ENCODE peak calls at places on chromosome 15, in seven cellular contexts. I is heart right ventricle, K is PC-3, B is A549, W is fibroblast of lung, X is hepatocyte, N is SJSA1. G is an unnamed sample. For H3K4me1, the result is how much of the 10 kb centered on the place peaks cover.

GRCh38 chr15:58115692-58116091 is 22.5 kb upstream of the AQP9 start:
- DNase-seq in I (no peak), K (peak), B (peak), W (no peak), X (peak), N (no peak), G (peak)

GRCh38 chr15:28989239-28989830 is 103.6 kb downstream of the APBA2 start:
- DNase-seq in I (no peak), K (peak), B (peak), W (no peak), X (no peak), N (peak), G (no peak)

GRCh38 chr15:90529008-90529368 is 735 bp upstream of the CRTC3 start:
- DNase-seq in I (no peak), K (no peak), B (no peak), W (no peak), X (no peak), N (no peak), G (no peak)

GRCh38 chr15:57506422-57506821 is 85.3 kb upstream of the MYZAP start:
- DNase-seq in I (no peak), K (no peak), B (peak), W (no peak), X (peak), N (peak), G (no peak)

GRCh38 chr15:59456114-59456513 is 18.1 kb downstream of the FAM81A start:
- DNase-seq in I (no peak), K (peak), B (no peak), W (no peak), X (peak), N (no peak), G (peak)

GRCh38 chr15:40338921-40339620 is 1.7 kb downstream of the CCDC9B start:
- DNase-seq in I (peak), K (peak), B (peak), W (peak), X (no peak), N (peak), G (peak)

GRCh38 chr15:41940441-41940857 is 31.9 kb downstream of the EHD4 start:
- DNase-seq in I (no peak), K (peak), B (peak), W (peak), X (no peak), N (peak), G (peak)

GRCh38 chr15:66859688-66860253 is 157.7 kb downstream of the SMAD6 start:
- DNase-seq in I (no peak), K (no peak), B (no peak), W (no peak), X (no peak), N (no peak), G (no peak)

GRCh38 chr15:101181349-101181748 is 70.5 kb downstream of the CHSY1 start:
- DNase-seq in I (no peak), K (no peak), B (no peak), W (no peak), X (no peak), N (no peak), G (no peak)

GRCh38 chr15:96735621-96736020 is 405.1 kb downstream of the NR2F2 start:
- DNase-seq in I (no peak), K (no peak), B (no peak), W (no peak), X (no peak), N (no peak), G (no peak)

GRCh38 chr15:79171320-79172031 is 80.9 kb upstream of the RASGRF1 start:
- DNase-seq in I (no peak), K (no peak), B (no peak), W (no peak), X (no peak), N (no peak), G (no peak)

GRCh38 chr15:46409879-46410278 is 775.0 kb downstream of the SQOR start:
- DNase-seq in I (no peak), K (no peak), B (no peak), W (no peak), X (no peak), N (no peak), G (no peak)

GRCh38 chr15:67043939-67044771 is 21.2 kb upstream of the SMAD3 start:
- DNase-seq in I (no peak), K (peak), B (peak), W (peak), X (no peak), N (peak), G (peak)

GRCh38 chr15:50753463-50753862 is 12.0 kb downstream of the SPPL2A start:
- DNase-seq in I (no peak), K (no peak), B (no peak), W (peak), X (no peak), N (no peak), G (no peak)

GRCh38 chr15:34239151-34239761 is 14.4 kb downstream of the EMC4 start:
- DNase-seq in I (no peak), K (peak), B (peak), W (peak), X (no peak), N (peak), G (peak)

GRCh38 chr15:33094336-33094735 is 100.2 kb downstream of the FMN1 start:
- DNase-seq in I (no peak), K (no peak), B (no peak), W (peak), X (no peak), N (peak), G (no peak)

GRCh38 chr15:69854521-69855171 is 243.1 kb downstream of the TLE3 start:
- DNase-seq in I (no peak), K (peak), B (peak), W (peak), X (peak), N (peak), G (no peak)

GRCh38 chr15:58307313-58307961 is 124.4 kb upstream of the LIPC start:
- DNase-seq in I (no peak), K (no peak), B (no peak), W (peak), X (no peak), N (peak), G (peak)

GRCh38 chr15:70474682-70475438 is 288.5 kb downstream of the UACA start:
- DNase-seq in I (peak), K (peak), B (peak), W (peak), X (no peak), N (peak), G (peak)

GRCh38 chr15:57751177-57751800 is 44.8 kb downstream of the POLR2M start:
- DNase-seq in I (no peak), K (peak), B (peak), W (peak), X (peak), N (no peak), G (peak)

GRCh38 chr15:94910166-94910565 is 678.8 kb downstream of the MCTP2 start:
- DNase-seq in I (no peak), K (no peak), B (no peak), W (peak), X (no peak), N (no peak), G (peak)

GRCh38 chr15:38486946-38487345 is 33.0 kb downstream of the FAM98B start:
- DNase-seq in I (no peak), K (no peak), B (no peak), W (peak), X (no peak), N (peak), G (no peak)

GRCh38 chr15:65870889-65871533 is 1.7 kb downstream of the RAB11A start:
- DNase-seq in I (no peak), K (peak), B (peak), W (peak), X (peak), N (peak), G (peak)

GRCh38 chr15:43939070-43939469 is 112.3 kb downstream of the WDR76 start:
- DNase-seq in I (no peak), K (peak), B (peak), W (no peak), X (no peak), N (peak), G (no peak)

GRCh38 chr15:65421360-65422215 is 1.2 kb downstream of the IGDCC4 start:
- DNase-seq in I (peak), K (peak), B (no peak), W (peak), X (peak), N (peak), G (no peak)

GRCh38 chr15:89749951-89750559 is 994 bp downstream of the MESP1 start:
- DNase-seq in I (no peak), K (peak), B (no peak), W (no peak), X (no peak), N (no peak), G (no peak)

GRCh38 chr15:47788685-47789084 is 71.4 kb downstream of the SEMA6D start:
- DNase-seq in I (no peak), K (no peak), B (no peak), W (no peak), X (peak), N (peak), G (no peak)

GRCh38 chr15:86300371-86301106 is 220.9 kb downstream of the AGBL1 start:
- DNase-seq in I (no peak), K (peak), B (no peak), W (peak), X (no peak), N (no peak), G (no peak)

GRCh38 chr15:57571725-57572124 is 20.0 kb upstream of the MYZAP start:
- DNase-seq in I (no peak), K (no peak), B (no peak), W (no peak), X (no peak), N (no peak), G (no peak)

GRCh38 chr15:74505837-74506514 is 35.0 kb upstream of the ARID3B start:
- DNase-seq in I (no peak), K (peak), B (no peak), W (peak), X (no peak), N (no peak), G (no peak)

GRCh38 chr15:56369234-56369633 is 4.0 kb downstream of the TEX9 start:
- DNase-seq in I (no peak), K (no peak), B (no peak), W (no peak), X (no peak), N (no peak), G (no peak)

GRCh38 chr15:56640549-56640948 is 92.8 kb downstream of the ZNF280D start:
- DNase-seq in I (no peak), K (no peak), B (no peak), W (no peak), X (no peak), N (no peak), G (no peak)

GRCh38 chr15:57190208-57190607 is 186.1 kb upstream of the CGNL1 start:
- DNase-seq in I (no peak), K (no peak), B (no peak), W (no peak), X (no peak), N (no peak), G (no peak)

GRCh38 chr15:33021806-33022389 is 172.6 kb downstream of the FMN1 start:
- DNase-seq in I (peak), K (peak), B (peak), W (peak), X (peak), N (peak), G (peak)

DNA sequence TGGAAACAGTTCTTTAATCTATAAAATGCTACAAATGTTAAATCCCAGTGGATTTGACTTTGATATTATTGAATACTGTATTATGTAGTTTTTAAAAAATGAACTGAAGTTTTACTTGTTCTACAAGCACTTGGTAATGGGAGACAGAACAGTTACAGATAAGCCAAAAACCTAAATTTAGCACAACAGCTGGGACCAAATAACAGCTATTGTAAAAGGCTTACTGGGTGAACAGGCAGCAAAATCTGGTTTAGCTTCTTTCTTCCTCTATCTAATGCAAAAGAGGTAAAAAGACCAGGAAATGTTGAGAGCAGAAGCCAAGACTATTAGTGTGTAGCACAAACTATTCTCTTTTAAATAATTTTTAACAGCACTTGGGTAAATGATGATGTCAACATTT is 1.6 kb upstream of the ATOSA start:
- DNase-seq in I (no peak), K (no peak), B (no peak), W (no peak), X (no peak), N (no peak), G (no peak)
- H3K4me1 ChIP-seq in I (under half), K (under half), B (under half), W (under half), X (under half), N (under half), G (under half)

DNA sequence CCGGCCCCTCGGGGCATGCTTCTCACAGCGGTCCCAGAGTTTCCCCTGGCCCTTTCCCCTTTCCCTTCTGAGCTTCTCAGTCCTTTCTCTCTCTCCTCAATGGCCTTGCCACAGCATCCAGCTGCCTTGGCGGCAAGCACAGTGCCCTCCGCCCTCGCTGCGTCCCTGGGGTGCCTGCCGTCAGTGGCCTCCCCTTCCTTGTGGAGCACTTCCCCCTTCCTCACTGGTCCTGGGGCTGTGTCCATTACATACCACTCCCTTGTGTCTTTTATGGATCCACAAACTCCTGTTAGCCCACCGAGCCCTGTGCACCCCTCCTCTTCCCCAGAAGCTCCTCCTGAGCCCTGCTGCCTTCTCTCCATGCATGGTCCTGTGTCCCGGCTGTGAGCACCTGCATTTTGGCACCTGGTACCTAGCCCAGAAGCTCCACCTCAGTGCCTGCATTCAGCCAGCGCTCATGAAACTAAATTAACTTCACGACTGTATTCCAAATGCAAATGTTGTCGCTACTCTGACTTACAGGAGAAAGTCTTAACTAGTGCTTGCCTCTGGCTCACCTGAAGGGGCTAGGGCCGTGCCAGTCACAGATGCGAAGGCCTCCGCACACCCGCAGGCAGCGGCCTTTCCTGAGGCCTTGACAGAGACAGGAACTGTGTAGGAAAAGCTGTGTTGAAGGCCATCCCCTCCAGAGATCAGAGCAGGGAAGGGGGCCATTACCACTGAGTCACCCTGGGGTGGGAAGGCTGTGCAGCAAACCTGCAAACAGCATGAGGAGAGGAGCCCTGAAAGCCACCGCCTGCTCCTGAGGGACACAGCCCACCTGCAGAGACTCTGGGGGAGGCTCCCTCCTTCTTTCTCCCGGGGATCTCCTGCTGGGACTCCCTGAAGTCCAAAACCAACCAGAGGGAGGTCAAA is 19.1 kb upstream of the KLF13 start:
- DNase-seq in I (no peak), K (no peak), B (no peak), W (no peak), X (no peak), N (no peak), G (no peak)
- H3K4me1 ChIP-seq in I (under half), K (under half), B (under half), W (under half), X (under half), N (under half), G (under half)

GRCh38 chr15:52136471-52136993 is 24.0 kb upstream of the BCL2L10 start:
- DNase-seq in I (no peak), K (no peak), B (no peak), W (no peak), X (no peak), N (no peak), G (no peak)

GRCh38 chr15:52137432-52138357 is 25.1 kb upstream of the BCL2L10 start:
- DNase-seq in I (no peak), K (no peak), B (no peak), W (no peak), X (no peak), N (no peak), G (no peak)

GRCh38 chr15:52143862-52144261 is 31.3 kb upstream of the BCL2L10 start:
- DNase-seq in I (no peak), K (peak), B (peak), W (peak), X (peak), N (peak), G (peak)

GRCh38 chr15:52140646-52141045 is 28.1 kb upstream of the BCL2L10 start:
- DNase-seq in I (no peak), K (no peak), B (no peak), W (no peak), X (no peak), N (no peak), G (no peak)

GRCh38 chr15:52139599-52140462 is 27.3 kb upstream of the BCL2L10 start:
- DNase-seq in I (peak), K (peak), B (peak), W (peak), X (peak), N (peak), G (peak)
- H3K4me1 ChIP-seq in I (under half), K (under half), B (under half), W (under half), X (under half), N (half or more), G (under half)

GRCh38 chr15:84987949-84988624 is 6.4 kb downstream of the PDE8A start:
- DNase-seq in I (no peak), K (no peak), B (no peak), W (no peak), X (no peak), N (no peak), G (no peak)
- H3K4me1 ChIP-seq in I (under half), K (under half), B (half or more), W (under half), X (under half), N (under half), G (under half)

GRCh38 chr15:99508807-99509311 is 56.9 kb upstream of the MEF2A start:
- DNase-seq in I (no peak), K (peak), B (no peak), W (no peak), X (no peak), N (no peak), G (no peak)

GRCh38 chr15:99509686-99510461 is 55.9 kb upstream of the MEF2A start:
- DNase-seq in I (no peak), K (no peak), B (no peak), W (no peak), X (no peak), N (no peak), G (no peak)

GRCh38 chr15:99514306-99514705 is 51.5 kb upstream of the MEF2A start:
- DNase-seq in I (no peak), K (no peak), B (no peak), W (peak), X (no peak), N (no peak), G (no peak)

GRCh38 chr15:99511529-99511864 is 54.3 kb upstream of the MEF2A start:
- DNase-seq in I (no peak), K (no peak), B (no peak), W (peak), X (no peak), N (no peak), G (no peak)

DNA sequence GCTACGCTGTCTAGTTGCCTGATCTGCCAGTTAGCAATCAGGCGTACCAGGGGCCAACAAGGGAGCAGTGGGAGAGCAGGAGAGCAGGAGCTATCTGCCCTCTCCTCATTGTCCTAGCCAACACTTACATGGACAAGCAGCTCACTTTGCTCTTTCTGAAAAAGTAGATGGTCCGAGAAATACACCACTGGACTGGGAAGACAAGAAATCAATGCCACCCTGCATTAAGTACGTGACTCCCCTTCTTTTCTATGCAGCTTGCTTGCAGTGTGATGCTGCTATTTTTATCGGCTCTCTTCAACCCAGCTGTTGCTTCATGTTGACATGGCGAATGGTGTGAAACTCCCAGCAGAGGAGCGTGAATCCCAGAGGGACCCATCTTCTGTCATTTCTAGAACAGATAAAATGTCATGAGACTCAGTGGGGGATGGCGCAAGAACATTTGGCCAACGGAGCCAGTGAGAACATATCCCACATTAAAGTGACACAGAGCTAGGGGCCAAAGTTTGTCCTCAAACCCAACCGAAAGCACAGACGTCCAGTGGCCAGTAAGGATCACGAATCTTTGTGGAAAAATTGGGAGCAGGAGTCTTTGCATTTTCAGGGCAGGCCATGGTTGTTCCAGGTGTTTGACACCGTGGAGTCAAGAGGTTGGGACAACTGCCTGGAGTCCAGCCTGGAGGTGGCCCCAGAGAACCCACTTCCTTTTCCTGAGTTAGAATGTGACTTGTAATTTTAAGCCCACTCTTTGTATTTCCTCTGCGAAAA is 53.7 kb upstream of the MEF2A start:
- DNase-seq in I (peak), K (no peak), B (no peak), W (no peak), X (no peak), N (no peak), G (no peak)
- H3K4me1 ChIP-seq in I (under half), K (under half), B (under half), W (under half), X (under half), N (under half), G (under half)

DNA sequence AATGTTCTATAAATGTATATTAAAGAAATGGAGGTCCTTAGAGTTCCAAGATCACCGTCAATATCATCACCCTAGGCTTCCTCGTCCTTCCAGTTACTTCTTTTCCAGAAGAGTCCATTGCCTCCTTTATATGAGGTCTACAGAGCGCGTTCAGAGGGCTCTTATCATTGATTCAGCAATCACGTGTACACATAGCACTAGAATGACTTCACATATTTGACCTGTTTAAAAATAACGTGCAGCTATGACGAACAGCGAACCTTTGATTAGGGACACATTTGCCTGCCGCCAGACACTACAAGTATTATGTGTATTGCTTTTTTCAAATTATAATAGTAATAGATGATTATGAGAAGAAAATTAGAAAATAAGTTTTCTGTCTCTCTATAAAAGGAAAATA is 26.0 kb downstream of the IGF1R start:
- DNase-seq in I (peak), K (no peak), B (no peak), W (peak), X (peak), N (no peak), G (no peak)
- H3K4me1 ChIP-seq in I (under half), K (under half), B (half or more), W (under half), X (under half), N (under half), G (under half)

GRCh38 chr15:76335129-76335850 is 1.3 kb upstream of the ISL2 start:
- DNase-seq in I (no peak), K (no peak), B (no peak), W (no peak), X (no peak), N (no peak), G (no peak)

GRCh38 chr15:76337739-76338554 is 1.4 kb downstream of the ISL2 start:
- DNase-seq in I (no peak), K (no peak), B (no peak), W (no peak), X (no peak), N (no peak), G (peak)

GRCh38 chr15:76337047-76337738 is 620 bp downstream of the ISL2 start:
- DNase-seq in I (no peak), K (peak), B (peak), W (no peak), X (no peak), N (peak), G (no peak)

GRCh38 chr15:76335851-76336253 is 721 bp upstream of the ISL2 start:
- DNase-seq in I (no peak), K (peak), B (no peak), W (no peak), X (no peak), N (no peak), G (peak)

GRCh38 chr15:76336254-76337046 is at the start of gene ISL2:
- DNase-seq in I (no peak), K (peak), B (peak), W (peak), X (peak), N (peak), G (no peak)
- H3K4me1 ChIP-seq in I (under half), K (under half), B (under half), W (under half), X (under half), N (under half), G (under half)